ENCODE peak calls at places on chromosomes 3 and 15, in five cellular contexts. M is tibial nerve, N is upper lobe of right lung, V is esophagus muscularis mucosa, J is breast epithelium. P is an unnamed sample.

GRCh38 chr3:196603683-196604082 is 35.2 kb downstream of the FBXO45 start:
- DNase-seq in M (no peak), N (no peak), V (no peak), J (no peak), P (no peak)

GRCh38 chr15:57296473-57297162 is 79.7 kb upstream of the CGNL1 start:
- DNase-seq in M (no peak), N (no peak), V (no peak), J (no peak), P (no peak)

GRCh38 chr15:77790481-77790880 is 157.8 kb upstream of the LINGO1 start:
- DNase-seq in M (no peak), N (no peak), V (no peak), J (no peak), P (no peak)

GRCh38 chr3:72995337-72995736 is 1.3 kb upstream of the PPP4R2 start:
- DNase-seq in M (no peak), N (no peak), V (no peak), J (no peak), P (no peak)

GRCh38 chr15:93980149-93980911 is 251.0 kb upstream of the MCTP2 start:
- DNase-seq in M (no peak), N (no peak), V (no peak), J (no peak), P (no peak)

GRCh38 chr15:35705030-35705884 is 159.3 kb upstream of the DPH6 start:
- DNase-seq in M (no peak), N (no peak), V (no peak), J (no peak), P (no peak)

GRCh38 chr3:161028485-161029018 is 76.6 kb downstream of the B3GALNT1 start:
- DNase-seq in M (no peak), N (no peak), V (no peak), J (no peak), P (no peak)

GRCh38 chr3:60386311-60386710 is 864.9 kb downstream of the FHIT start:
- DNase-seq in M (no peak), N (no peak), V (no peak), J (no peak), P (no peak)

GRCh38 chr3:109331692-109332091 is 5.7 kb downstream of the DPPA4 start:
- DNase-seq in M (no peak), N (no peak), V (no peak), J (no peak), P (no peak)

GRCh38 chr15:61083781-61084134 is 145.3 kb downstream of the RORA start:
- DNase-seq in M (no peak), N (no peak), V (no peak), J (no peak), P (no peak)

GRCh38 chr3:194045289-194045688 is 90.7 kb upstream of the HES1 start:
- DNase-seq in M (no peak), N (no peak), V (no peak), J (no peak), P (no peak)

GRCh38 chr3:73621388-73621787 is 3.4 kb downstream of the PDZRN3 start:
- DNase-seq in M (no peak), N (no peak), V (no peak), J (no peak), P (no peak)

GRCh38 chr15:44029940-44030568 is 165.0 kb downstream of the FRMD5 start:
- DNase-seq in M (no peak), N (no peak), V (no peak), J (no peak), P (no peak)

GRCh38 chr3:46670891-46671427 is 22.5 kb downstream of the ALS2CL start:
- DNase-seq in M (peak; percentile 5), N (peak; percentile 53), V (no peak), J (no peak), P (no peak)

GRCh38 chr15:100191161-100191560 is 150.6 kb downstream of the ADAMTS17 start:
- DNase-seq in M (no peak), N (no peak), V (no peak), J (no peak), P (no peak)

GRCh38 chr15:68256675-68257450 is 20.7 kb upstream of the FEM1B start:
- DNase-seq in M (peak; percentile 90), N (peak; percentile 96), V (no peak), J (peak; percentile 92), P (peak; percentile 59)

GRCh38 chr15:43225201-43225949 is 4.6 kb upstream of the EPB42 start:
- DNase-seq in M (no peak), N (no peak), V (no peak), J (no peak), P (no peak)

GRCh38 chr3:142940472-142940871 is 23.0 kb downstream of the PAQR9 start:
- DNase-seq in M (no peak), N (no peak), V (no peak), J (no peak), P (no peak)

GRCh38 chr3:58639001-58639400 is 27.6 kb downstream of the FAM3D start:
- DNase-seq in M (no peak), N (no peak), V (no peak), J (no peak), P (no peak)

GRCh38 chr3:66239513-66240135 is 18.8 kb downstream of the SLC25A26 start:
- DNase-seq in M (no peak), N (no peak), V (no peak), J (no peak), P (no peak)

GRCh38 chr3:197354195-197355059 is 56.0 kb upstream of the DLG1 start:
- DNase-seq in M (no peak), N (peak; percentile 65), V (no peak), J (no peak), P (no peak)

GRCh38 chr3:144033235-144033579 is 61.6 kb downstream of the DIPK2A start:
- DNase-seq in M (no peak), N (no peak), V (no peak), J (no peak), P (no peak)

GRCh38 chr3:126459111-126459762 is 16.5 kb downstream of the ZXDC start:
- DNase-seq in M (no peak), N (peak; percentile 10), V (no peak), J (no peak), P (no peak)

GRCh38 chr3:20539666-20540460 is 353.9 kb upstream of the SGO1 start:
- DNase-seq in M (no peak), N (no peak), V (no peak), J (no peak), P (no peak)

GRCh38 chr3:112027839-112028238 is 6.7 kb upstream of the TMPRSS7 start:
- DNase-seq in M (no peak), N (no peak), V (peak; percentile 53), J (no peak), P (no peak)

GRCh38 chr15:23759964-23760363 is 72.9 kb upstream of the NDN start:
- DNase-seq in M (no peak), N (no peak), V (peak; percentile 37), J (no peak), P (no peak)

GRCh38 chr3:133548090-133548489 is 25.4 kb upstream of the CDV3 start:
- DNase-seq in M (no peak), N (no peak), V (no peak), J (no peak), P (no peak)

GRCh38 chr3:98027084-98027445 is 8.1 kb downstream of the GABRR3 start:
- DNase-seq in M (no peak), N (no peak), V (no peak), J (no peak), P (no peak)

GRCh38 chr3:121654493-121655385 is 6.0 kb downstream of the HCLS1 start:
- DNase-seq in M (no peak), N (no peak), V (no peak), J (no peak), P (no peak)

GRCh38 chr15:73325191-73325980 is 43.4 kb downstream of the HCN4 start:
- DNase-seq in M (no peak), N (peak; percentile 59), V (no peak), J (no peak), P (no peak)

GRCh38 chr3:140470962-140471361 is 206.9 kb upstream of the TRIM42 start:
- DNase-seq in M (no peak), N (no peak), V (no peak), J (no peak), P (no peak)

GRCh38 chr3:19293295-19293694 is 145.0 kb downstream of the KCNH8 start:
- DNase-seq in M (no peak), N (no peak), V (no peak), J (no peak), P (no peak)

GRCh38 chr15:74396445-74397238 is 29.2 kb upstream of the CYP11A1 start:
- DNase-seq in M (no peak), N (no peak), V (no peak), J (no peak), P (no peak)
- H3K4me1 ChIP-seq in M (no peaks in the 10 kb centered on the region), N (no peaks in the 10 kb centered on the region), V (no peaks in the 10 kb centered on the region), J (no peaks in the 10 kb centered on the region), P (no peaks in the 10 kb centered on the region)

DNA sequence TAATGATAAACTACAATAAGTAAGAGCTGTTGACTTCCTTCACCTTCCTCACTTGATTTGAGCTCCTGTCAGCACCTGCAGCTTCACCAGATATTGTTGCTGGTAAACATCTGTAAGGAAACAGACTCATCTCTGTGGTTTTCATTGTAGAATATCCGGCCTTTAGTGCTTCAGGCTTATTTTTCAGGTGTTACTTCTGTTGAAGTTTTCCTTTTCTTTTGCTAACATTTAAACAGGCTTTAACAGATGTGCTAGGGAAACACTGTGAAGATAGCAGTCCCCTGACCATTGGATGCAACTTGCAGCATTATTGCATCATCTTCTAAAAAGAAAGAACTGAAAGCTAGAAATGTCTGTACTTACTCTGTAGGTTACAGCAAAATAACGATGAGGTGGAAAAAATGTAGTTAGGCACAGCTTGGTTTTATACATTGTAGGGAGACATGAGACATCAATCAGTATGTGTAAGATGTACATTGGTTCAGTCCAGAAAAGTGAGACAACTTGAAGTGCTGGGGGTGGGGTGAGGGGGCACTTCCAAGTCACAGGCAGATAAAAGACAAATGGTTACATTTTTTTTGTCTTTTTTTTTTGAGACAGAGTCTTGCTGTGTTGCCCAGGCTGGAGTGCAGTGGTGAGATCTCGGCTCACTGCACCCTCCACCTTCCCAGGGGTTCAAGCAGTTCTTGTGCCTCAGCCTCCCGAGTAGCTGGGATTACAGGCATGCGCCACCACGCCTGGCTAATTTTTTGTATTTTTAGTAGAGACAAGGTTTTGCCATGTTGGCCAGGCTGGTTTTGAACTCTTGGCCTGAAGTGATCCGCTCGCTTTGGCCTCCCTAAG is 10.2 kb downstream of the EDEM1 start:
- DNase-seq in M (no peak), N (no peak), V (no peak), J (no peak), P (no peak)
- H3K27ac ChIP-seq in M (peak overlapping the region; percentile 21), N (peak overlapping the region; percentile 31), V (no peak overlapping the region), J (peak overlapping the region; percentile 13), P (peak overlapping the region; percentile 3)

DNA sequence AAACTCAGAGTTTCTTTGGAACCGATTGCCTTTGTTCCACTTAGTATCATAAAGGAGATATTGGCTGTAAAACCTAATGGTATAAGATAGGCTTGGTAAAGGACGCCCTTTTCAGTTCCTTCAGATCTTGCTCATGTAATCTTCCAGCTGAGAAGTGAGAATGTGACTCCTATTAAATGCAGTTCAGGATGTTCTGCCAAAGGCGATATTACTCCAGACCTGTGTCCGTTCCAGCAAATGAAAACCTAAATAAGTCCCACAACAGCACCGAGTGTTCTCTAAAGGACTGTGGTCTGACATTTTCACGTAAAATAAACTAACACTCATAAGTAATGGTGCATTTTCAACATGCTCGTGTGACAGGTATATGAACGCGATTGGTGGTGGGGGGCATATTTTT is 276.2 kb downstream of the FEZF2 start:
- DNase-seq in M (no peak), N (no peak), V (no peak), J (peak; percentile 19), P (no peak)
- H3K4me1 ChIP-seq in M (no peaks in the 10 kb centered on the region), N (peaks cover 5% of the 10 kb centered on the region), V (peaks cover 17% of the 10 kb centered on the region), J (no peaks in the 10 kb centered on the region), P (peaks cover 79% of the 10 kb centered on the region)

DNA sequence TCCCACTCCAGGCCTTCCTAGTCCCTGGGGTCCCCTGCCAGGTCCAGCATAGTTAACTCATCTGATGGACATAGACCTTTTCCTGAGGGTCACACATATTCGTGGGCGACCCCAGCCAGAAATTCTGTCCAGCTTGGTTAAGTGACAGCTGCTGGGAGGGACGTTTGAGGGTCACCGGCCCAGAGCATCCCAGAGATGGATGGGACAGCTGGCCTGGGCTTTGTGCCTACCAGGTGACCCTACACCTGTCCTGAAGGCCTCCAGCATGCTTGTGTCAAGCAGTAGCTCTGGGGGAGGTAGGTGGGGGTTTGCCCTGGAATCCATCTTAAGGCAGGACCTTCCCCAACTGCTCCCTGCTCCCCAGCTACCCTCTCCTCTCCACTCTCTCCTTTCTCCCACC is 9.1 kb upstream of the DAG1 start:
- DNase-seq in M (no peak), N (no peak), V (no peak), J (no peak), P (no peak)
- H3K27ac ChIP-seq in M (peak overlapping the region; percentile 57), N (no peak overlapping the region), V (no peak overlapping the region), J (peak overlapping the region; percentile 74), P (no peak overlapping the region)

P was measured in thoracic aorta.